ENCODE peak calls at places on chromosome X, in five cellular contexts. X is pancreas, L is left ventricle myocardium inferior, I is fibroblast of mammary gland, G is epithelial cell of esophagus. O is an unnamed sample.

GRCh38 chrX:136147320-136147901 is at the start of gene FHL1:
- DNase-seq in X (peak; percentile 21), L (peak; percentile 80), I (no peak), G (peak; percentile 41), O (no peak)

GRCh38 chrX:154458954-154459829 is 1.1 kb downstream of the PLXNA3 start:
- DNase-seq in X (no peak), L (peak; percentile 28), I (no peak), G (peak; percentile 17), O (no peak)

GRCh38 chrX:22116585-22117546 is 84.7 kb downstream of the PHEX start:
- DNase-seq in X (no peak), L (no peak), I (no peak), G (no peak), O (no peak)

GRCh38 chrX:18683027-18683426 is 11.1 kb upstream of the RS1 start:
- DNase-seq in X (no peak), L (no peak), I (no peak), G (no peak), O (no peak)

GRCh38 chrX:11870789-11871188 is 112.8 kb downstream of the MSL3 start:
- DNase-seq in X (no peak), L (no peak), I (no peak), G (no peak), O (no peak)

GRCh38 chrX:78944351-78944750 is 840 bp upstream of the P2RY10 start:
- DNase-seq in X (no peak), L (no peak), I (no peak), G (no peak), O (no peak)

GRCh38 chrX:34873500-34874225 is 68.9 kb upstream of the FAM47B start:
- DNase-seq in X (no peak), L (no peak), I (peak; percentile 25), G (no peak), O (no peak)

GRCh38 chrX:20969565-20969964 is 404.7 kb upstream of the CNKSR2 start:
- DNase-seq in X (no peak), L (no peak), I (no peak), G (no peak), O (no peak)

GRCh38 chrX:46294234-46294633 is 251.0 kb downstream of the ZNF674 start:
- DNase-seq in X (no peak), L (no peak), I (peak; percentile 11), G (no peak), O (no peak)

GRCh38 chrX:54560411-54560810 is 30.4 kb downstream of the GNL3L start:
- DNase-seq in X (no peak), L (no peak), I (no peak), G (no peak), O (no peak)

GRCh38 chrX:17697191-17697590 is 40.1 kb upstream of the SCML1 start:
- DNase-seq in X (no peak), L (no peak), I (peak; percentile 42), G (peak; percentile 34), O (no peak)

DNA sequence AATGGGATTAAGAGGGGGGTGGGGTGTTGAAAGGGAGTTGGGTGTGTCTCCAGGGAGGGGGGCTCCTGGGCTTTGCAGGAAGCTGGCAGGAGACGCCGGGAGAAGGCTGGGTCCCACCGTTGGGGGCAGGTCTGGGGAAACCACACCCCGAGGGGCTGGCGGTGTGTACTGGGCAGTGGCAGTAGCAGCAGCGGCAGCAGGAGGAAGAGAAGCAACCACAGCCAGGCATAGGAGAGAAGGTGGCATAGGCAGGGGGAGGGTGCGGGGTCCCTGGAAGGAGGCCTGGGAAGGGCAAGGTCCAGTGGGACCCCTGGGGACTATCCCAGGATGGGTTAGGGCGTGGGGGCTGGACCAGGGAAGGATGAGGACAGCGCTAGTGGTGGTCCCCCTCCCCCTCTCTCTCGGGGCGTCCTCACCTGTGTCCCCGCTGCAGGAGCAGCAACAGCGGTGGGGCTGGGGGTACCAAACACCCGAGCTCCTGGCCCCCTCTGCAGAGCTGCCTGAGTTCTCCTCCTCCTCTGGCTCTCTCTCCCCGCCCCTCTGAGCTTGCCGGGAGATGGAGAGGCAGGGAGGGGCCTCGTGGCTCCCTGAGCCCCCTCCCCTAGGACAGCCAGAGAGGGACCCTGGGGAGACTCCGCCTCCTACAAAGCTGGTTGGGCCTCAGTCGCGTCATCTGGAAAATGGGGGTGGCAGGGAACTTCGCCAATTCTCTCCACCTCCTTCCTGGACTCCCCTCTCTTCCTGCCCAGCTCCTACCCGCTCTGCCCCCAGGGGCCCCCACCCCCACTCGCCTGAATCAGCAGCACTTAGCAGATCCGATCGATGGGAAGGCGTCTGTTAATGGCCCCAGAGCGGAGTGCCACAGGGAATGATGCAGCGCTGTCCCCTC is at the start of gene KCND1:
- DNase-seq in X (peak; percentile 32), L (peak; percentile 27), I (peak; percentile 53), G (peak; percentile 24), O (no peak)
- H3K4me3 ChIP-seq in X (peak within 1 kb of the TSS; percentile 11), L (peak within 1 kb of the TSS; percentile 56), I (peak within 1 kb of the TSS; percentile 38), G (peak within 1 kb of the TSS; percentile 13), O (peak within 1 kb of the TSS; percentile 39)

DNA sequence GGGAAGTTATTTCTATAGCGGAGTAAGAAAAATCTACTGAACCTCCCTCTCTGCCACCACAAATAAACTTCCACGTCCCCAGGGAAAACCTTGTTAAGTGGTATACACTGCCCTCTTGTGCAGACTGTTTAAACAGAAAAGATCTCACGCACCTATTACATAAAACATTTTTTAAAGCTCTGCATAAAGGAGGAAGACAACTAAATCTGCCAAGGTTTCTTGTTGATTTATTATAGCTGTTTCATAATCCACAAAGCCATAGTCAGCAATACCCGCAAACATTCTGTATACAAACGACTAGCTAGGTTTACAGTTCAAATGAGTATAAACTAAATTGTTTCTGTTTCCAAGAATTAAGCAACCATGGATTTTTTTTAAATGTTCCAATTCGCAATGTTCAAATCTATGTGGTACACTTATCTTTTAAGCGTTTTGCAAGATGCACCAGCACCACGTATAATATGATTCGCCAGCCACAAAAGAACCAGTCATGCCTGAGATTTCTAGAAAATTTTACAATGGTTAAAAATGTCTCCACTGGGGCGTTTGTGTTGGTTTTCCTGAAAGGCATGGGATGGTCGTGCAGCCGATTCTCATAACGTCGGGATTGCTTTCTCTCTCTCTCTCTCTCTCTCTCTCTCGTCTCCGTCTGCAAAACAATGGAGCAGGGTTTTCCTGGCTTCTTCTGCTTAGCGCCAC is 164.6 kb downstream of the PRKX start:
- DNase-seq in X (no peak), L (no peak), I (peak; percentile 87), G (peak; percentile 43), O (no peak)
- TF ChIP-seq CTCF in X (no peak), L (peak; percentile 49), I (peak; percentile 54), G (peak; percentile 36), O (peak; percentile 17)

GRCh38 chrX:133444952-133445831 is 29.9 kb upstream of the GPC4 start:
- DNase-seq in X (peak; percentile 35), L (no peak), I (peak; percentile 6), G (peak; percentile 61), O (no peak)
- H3K4me3 ChIP-seq in X (peak overlapping the region; percentile 21), L (peak overlapping the region; percentile 55), I (peak overlapping the region; percentile 22), G (peak overlapping the region; percentile 31), O (peak overlapping the region; percentile 39)

GRCh38 chrX:103061486-103061885 is 2.5 kb downstream of the BEX1 start:
- DNase-seq in X (no peak), L (no peak), I (no peak), G (peak; percentile 1), O (no peak)

GRCh38 chrX:103066606-103067005 is 2.6 kb upstream of the BEX1 start:
- DNase-seq in X (no peak), L (no peak), I (peak; percentile 5), G (no peak), O (no peak)

GRCh38 chrX:103063918-103064434 is at the start of gene BEX1:
- DNase-seq in X (peak; percentile 75), L (no peak), I (peak; percentile 23), G (peak; percentile 5), O (no peak)

GRCh38 chrX:103063191-103063845 is 653 bp downstream of the BEX1 start:
- DNase-seq in X (peak; percentile 46), L (no peak), I (peak; percentile 30), G (peak; percentile 31), O (no peak)
- TF ChIP-seq CTCF in X (no peak), L (no peak), I (no peak), G (no peak), O (no peak)

GRCh38 chrX:9071031-9071650 is 37.2 kb upstream of the FAM9B start:
- DNase-seq in X (no peak), L (no peak), I (peak; percentile 13), G (peak; percentile 0), O (no peak)

DNA sequence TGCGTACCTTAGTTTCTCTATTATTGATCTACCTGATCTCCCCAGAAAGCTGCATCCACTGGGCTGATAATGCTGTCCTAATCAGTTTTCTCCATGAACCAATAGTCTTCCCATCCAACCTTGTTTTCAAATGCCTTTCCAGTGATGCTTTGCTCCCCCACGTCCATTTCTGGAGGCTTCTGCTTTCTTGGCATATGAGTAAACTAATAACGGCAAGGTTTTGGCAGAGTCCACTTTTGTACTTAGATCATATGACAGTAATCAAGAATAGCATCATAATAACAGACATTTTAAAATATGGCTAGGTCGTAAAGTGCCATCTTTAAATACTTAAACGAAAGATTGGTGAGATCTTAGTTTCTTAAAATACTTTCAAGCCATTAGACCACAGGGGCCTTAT is 38.4 kb upstream of the FAM9B start:
- DNase-seq in X (no peak), L (no peak), I (peak; percentile 47), G (no peak), O (no peak)
- H3K4me3 ChIP-seq in X (no peak overlapping the region), L (no peak overlapping the region), I (no peak overlapping the region), G (no peak overlapping the region), O (no peak overlapping the region)

DNA sequence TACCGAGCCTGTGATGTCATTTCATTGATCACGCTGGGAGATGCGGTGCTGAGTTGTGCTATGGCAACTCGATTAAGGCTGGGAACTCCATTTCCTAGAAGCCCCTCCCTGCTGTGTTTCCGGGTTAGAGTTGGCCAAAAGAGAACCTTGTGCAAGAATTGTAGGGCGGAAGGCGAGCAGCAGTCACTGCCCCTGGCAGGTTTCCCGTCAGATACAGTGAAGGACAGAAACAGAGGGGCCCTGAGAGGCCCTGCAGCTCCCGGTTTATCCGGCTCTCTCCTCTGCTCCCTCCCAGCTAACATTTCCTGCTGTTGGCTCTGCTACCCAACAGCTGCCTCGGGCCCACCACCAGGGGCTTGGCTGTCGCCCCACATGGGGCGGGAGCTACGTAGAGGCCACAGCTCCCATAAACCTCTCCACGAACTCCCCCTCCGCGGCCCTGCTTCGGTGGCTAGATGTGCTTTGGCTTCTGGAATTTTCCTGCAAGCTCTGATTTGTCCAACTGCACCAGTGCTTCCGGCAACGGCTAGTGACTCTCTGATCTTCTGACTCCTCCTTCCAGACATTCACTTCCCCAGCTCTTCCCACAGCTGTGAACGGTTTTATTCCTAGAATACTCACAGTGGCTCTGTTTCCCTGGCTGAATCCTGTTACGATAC is 74.9 kb upstream of the USP9X start:
- DNase-seq in X (peak; percentile 87), L (peak; percentile 73), I (peak; percentile 91), G (peak; percentile 87), O (peak; percentile 91)
- TF ChIP-seq CTCF in X (no peak), L (peak; percentile 46), I (no peak), G (no peak), O (no peak)

GRCh38 chrX:9342581-9343051 is 122.2 kb upstream of the TBL1X start:
- DNase-seq in X (peak; percentile 79), L (peak; percentile 76), I (peak; percentile 83), G (peak; percentile 42), O (peak; percentile 93)
- H3K4me3 ChIP-seq in X (no peak overlapping the region), L (peak overlapping the region; percentile 50), I (peak overlapping the region; percentile 20), G (no peak overlapping the region), O (peak overlapping the region; percentile 52)

O was measured in esophagus muscularis mucosa.